ENCODE peak calls at places on chromosomes 5 and 9, in nine cellular contexts. One of them, this sample, is unnamed. For H3K27me3, the result is how much of the 10 kb centered on the place peaks cover.

GRCh38 chr5:143546394-143546793 is 142.9 kb upstream of the NR3C1 start:
- DNase-seq in fibroblast of lung: no peak
- DNase-seq in psoas muscle: no peak
- DNase-seq in iPS DF 6.9: no peak
- DNase-seq in tibial nerve: no peak
- DNase-seq in AG04450: no peak
- DNase-seq in right lobe of liver: no peak
- DNase-seq in left ventricle myocardium inferior: no peak
- DNase-seq in CD4-positive, CD25-positive, alpha-beta regulatory T cell: no peak
- DNase-seq in this sample: no peak

GRCh38 chr5:135869935-135870334 is 25.7 kb downstream of the IL9 start:
- DNase-seq in tibial nerve: no peak
- DNase-seq in iPS DF 6.9: no peak
- DNase-seq in left ventricle myocardium inferior: no peak
- DNase-seq in AG04450: no peak
- DNase-seq in fibroblast of lung: no peak
- DNase-seq in right lobe of liver: no peak
- DNase-seq in CD4-positive, CD25-positive, alpha-beta regulatory T cell: no peak
- DNase-seq in psoas muscle: no peak
- DNase-seq in this sample: no peak

GRCh38 chr9:32384002-32384363 is 460 bp upstream of the ACO1 start:
- DNase-seq in tibial nerve: no peak
- DNase-seq in psoas muscle: no peak
- DNase-seq in left ventricle myocardium inferior: no peak
- DNase-seq in right lobe of liver: no peak
- DNase-seq in AG04450: no peak
- DNase-seq in CD4-positive, CD25-positive, alpha-beta regulatory T cell: peak
- DNase-seq in iPS DF 6.9: no peak
- DNase-seq in fibroblast of lung: no peak
- DNase-seq in this sample: no peak

GRCh38 chr5:138467711-138468132 is 2.4 kb downstream of the EGR1 start:
- DNase-seq in right lobe of liver: no peak
- DNase-seq in fibroblast of lung: no peak
- DNase-seq in CD4-positive, CD25-positive, alpha-beta regulatory T cell: no peak
- DNase-seq in iPS DF 6.9: no peak
- DNase-seq in left ventricle myocardium inferior: no peak
- DNase-seq in psoas muscle: no peak
- DNase-seq in tibial nerve: no peak
- DNase-seq in AG04450: peak
- DNase-seq in this sample: peak

GRCh38 chr9:129497064-129497836 is 123.7 kb downstream of the C9orf50 start:
- DNase-seq in fibroblast of lung: peak
- DNase-seq in CD4-positive, CD25-positive, alpha-beta regulatory T cell: no peak
- DNase-seq in psoas muscle: peak
- DNase-seq in right lobe of liver: no peak
- DNase-seq in AG04450: no peak
- DNase-seq in tibial nerve: no peak
- DNase-seq in left ventricle myocardium inferior: peak
- DNase-seq in iPS DF 6.9: no peak
- DNase-seq in this sample: no peak

GRCh38 chr5:113255579-113256210 is 179.1 kb downstream of the TSSK1B start:
- DNase-seq in CD4-positive, CD25-positive, alpha-beta regulatory T cell: no peak
- DNase-seq in iPS DF 6.9: no peak
- DNase-seq in tibial nerve: no peak
- DNase-seq in left ventricle myocardium inferior: no peak
- DNase-seq in psoas muscle: no peak
- DNase-seq in fibroblast of lung: no peak
- DNase-seq in right lobe of liver: no peak
- DNase-seq in AG04450: no peak
- DNase-seq in this sample: no peak

GRCh38 chr9:112338561-112338960 is 5.1 kb upstream of the PTBP3 start:
- DNase-seq in CD4-positive, CD25-positive, alpha-beta regulatory T cell: no peak
- DNase-seq in iPS DF 6.9: no peak
- DNase-seq in tibial nerve: no peak
- DNase-seq in right lobe of liver: no peak
- DNase-seq in left ventricle myocardium inferior: no peak
- DNase-seq in fibroblast of lung: peak
- DNase-seq in psoas muscle: no peak
- DNase-seq in AG04450: no peak
- DNase-seq in this sample: no peak

GRCh38 chr9:88280816-88281382 is 107.3 kb upstream of the SPIN1 start:
- DNase-seq in iPS DF 6.9: no peak
- DNase-seq in CD4-positive, CD25-positive, alpha-beta regulatory T cell: no peak
- DNase-seq in psoas muscle: no peak
- DNase-seq in left ventricle myocardium inferior: no peak
- DNase-seq in tibial nerve: no peak
- DNase-seq in fibroblast of lung: peak
- DNase-seq in AG04450: no peak
- DNase-seq in right lobe of liver: no peak
- DNase-seq in this sample: no peak

GRCh38 chr5:600551-601541 is 11.3 kb upstream of the CEP72 start:
- DNase-seq in iPS DF 6.9: no peak
- DNase-seq in fibroblast of lung: no peak
- DNase-seq in CD4-positive, CD25-positive, alpha-beta regulatory T cell: no peak
- DNase-seq in left ventricle myocardium inferior: no peak
- DNase-seq in right lobe of liver: peak
- DNase-seq in psoas muscle: no peak
- DNase-seq in AG04450: no peak
- DNase-seq in tibial nerve: no peak
- DNase-seq in this sample: no peak

GRCh38 chr5:595285-595684 is 16.9 kb upstream of the CEP72 start:
- DNase-seq in tibial nerve: no peak
- DNase-seq in left ventricle myocardium inferior: no peak
- DNase-seq in fibroblast of lung: no peak
- DNase-seq in right lobe of liver: no peak
- DNase-seq in psoas muscle: no peak
- DNase-seq in AG04450: no peak
- DNase-seq in iPS DF 6.9: no peak
- DNase-seq in CD4-positive, CD25-positive, alpha-beta regulatory T cell: no peak
- DNase-seq in this sample: no peak

GRCh38 chr5:594241-594860 is 17.8 kb upstream of the CEP72 start:
- DNase-seq in tibial nerve: no peak
- DNase-seq in fibroblast of lung: no peak
- DNase-seq in left ventricle myocardium inferior: no peak
- DNase-seq in AG04450: no peak
- DNase-seq in CD4-positive, CD25-positive, alpha-beta regulatory T cell: no peak
- DNase-seq in iPS DF 6.9: no peak
- DNase-seq in psoas muscle: no peak
- DNase-seq in right lobe of liver: no peak
- DNase-seq in this sample: no peak

GRCh38 chr5:598564-598890 is 13.6 kb upstream of the CEP72 start:
- DNase-seq in psoas muscle: no peak
- DNase-seq in right lobe of liver: peak
- DNase-seq in fibroblast of lung: no peak
- DNase-seq in left ventricle myocardium inferior: no peak
- DNase-seq in iPS DF 6.9: no peak
- DNase-seq in tibial nerve: no peak
- DNase-seq in AG04450: no peak
- DNase-seq in CD4-positive, CD25-positive, alpha-beta regulatory T cell: no peak
- DNase-seq in this sample: no peak

DNA sequence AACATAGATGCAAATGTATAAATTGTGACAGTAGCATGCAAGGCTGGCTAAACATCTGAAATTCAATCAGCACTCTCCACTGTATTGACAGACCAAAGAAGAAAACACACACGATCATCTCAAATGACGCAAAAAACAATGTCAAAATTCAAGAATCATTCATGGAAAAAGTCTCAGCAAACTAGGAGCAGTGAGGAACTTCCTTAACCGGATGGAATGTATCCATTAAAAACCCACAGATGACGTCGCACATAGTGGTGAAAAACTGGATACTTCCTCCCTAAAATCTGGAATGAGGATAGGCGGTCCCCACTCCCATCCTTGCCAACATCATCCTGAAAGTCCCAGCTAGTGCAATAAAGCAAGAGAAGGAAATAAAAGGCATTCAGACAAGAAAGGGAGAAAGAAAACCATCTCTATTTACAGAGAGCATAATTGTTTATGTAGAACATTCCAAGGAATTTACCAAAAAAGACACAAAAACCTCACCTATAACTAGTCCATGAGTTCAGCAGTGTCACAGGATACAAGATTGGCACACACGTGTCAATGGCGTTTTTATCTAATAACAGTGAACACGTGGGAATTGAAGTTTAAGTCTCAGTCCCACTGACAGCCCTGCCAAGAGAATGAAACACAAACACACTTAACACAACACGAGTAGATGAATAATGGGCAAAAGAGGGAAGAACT is 14.1 kb upstream of the CEP72 start:
- DNase-seq in AG04450: no peak
- DNase-seq in CD4-positive, CD25-positive, alpha-beta regulatory T cell: no peak
- DNase-seq in iPS DF 6.9: no peak
- DNase-seq in right lobe of liver: no peak
- DNase-seq in fibroblast of lung: no peak
- DNase-seq in psoas muscle: no peak
- DNase-seq in left ventricle myocardium inferior: no peak
- DNase-seq in tibial nerve: no peak
- DNase-seq in this sample: no peak
- H3K27me3 ChIP-seq in AG04450: under half
- H3K27me3 ChIP-seq in CD4-positive, CD25-positive, alpha-beta regulatory T cell: under half
- H3K27me3 ChIP-seq in iPS DF 6.9: under half
- H3K27me3 ChIP-seq in right lobe of liver: under half
- H3K27me3 ChIP-seq in fibroblast of lung: under half
- H3K27me3 ChIP-seq in psoas muscle: under half
- H3K27me3 ChIP-seq in left ventricle myocardium inferior: half or more
- H3K27me3 ChIP-seq in tibial nerve: under half
- H3K27me3 ChIP-seq in this sample: under half

GRCh38 chr9:125749951-125750655 is 2.9 kb downstream of the PBX3 start:
- DNase-seq in iPS DF 6.9: no peak
- DNase-seq in tibial nerve: no peak
- DNase-seq in left ventricle myocardium inferior: no peak
- DNase-seq in psoas muscle: no peak
- DNase-seq in CD4-positive, CD25-positive, alpha-beta regulatory T cell: no peak
- DNase-seq in fibroblast of lung: peak
- DNase-seq in right lobe of liver: no peak
- DNase-seq in AG04450: peak
- DNase-seq in this sample: no peak

GRCh38 chr9:125747765-125748510 is 765 bp downstream of the PBX3 start:
- DNase-seq in CD4-positive, CD25-positive, alpha-beta regulatory T cell: peak
- DNase-seq in iPS DF 6.9: no peak
- DNase-seq in tibial nerve: no peak
- DNase-seq in right lobe of liver: peak
- DNase-seq in AG04450: no peak
- DNase-seq in fibroblast of lung: no peak
- DNase-seq in psoas muscle: peak
- DNase-seq in left ventricle myocardium inferior: peak
- DNase-seq in this sample: peak

GRCh38 chr9:125748511-125749099 is 1.4 kb downstream of the PBX3 start:
- DNase-seq in left ventricle myocardium inferior: no peak
- DNase-seq in iPS DF 6.9: no peak
- DNase-seq in AG04450: no peak
- DNase-seq in fibroblast of lung: no peak
- DNase-seq in right lobe of liver: no peak
- DNase-seq in CD4-positive, CD25-positive, alpha-beta regulatory T cell: no peak
- DNase-seq in psoas muscle: peak
- DNase-seq in tibial nerve: no peak
- DNase-seq in this sample: no peak

GRCh38 chr9:125750656-125751035 is 3.5 kb downstream of the PBX3 start:
- DNase-seq in right lobe of liver: no peak
- DNase-seq in CD4-positive, CD25-positive, alpha-beta regulatory T cell: no peak
- DNase-seq in AG04450: no peak
- DNase-seq in psoas muscle: no peak
- DNase-seq in iPS DF 6.9: no peak
- DNase-seq in fibroblast of lung: peak
- DNase-seq in left ventricle myocardium inferior: no peak
- DNase-seq in tibial nerve: no peak
- DNase-seq in this sample: no peak

DNA sequence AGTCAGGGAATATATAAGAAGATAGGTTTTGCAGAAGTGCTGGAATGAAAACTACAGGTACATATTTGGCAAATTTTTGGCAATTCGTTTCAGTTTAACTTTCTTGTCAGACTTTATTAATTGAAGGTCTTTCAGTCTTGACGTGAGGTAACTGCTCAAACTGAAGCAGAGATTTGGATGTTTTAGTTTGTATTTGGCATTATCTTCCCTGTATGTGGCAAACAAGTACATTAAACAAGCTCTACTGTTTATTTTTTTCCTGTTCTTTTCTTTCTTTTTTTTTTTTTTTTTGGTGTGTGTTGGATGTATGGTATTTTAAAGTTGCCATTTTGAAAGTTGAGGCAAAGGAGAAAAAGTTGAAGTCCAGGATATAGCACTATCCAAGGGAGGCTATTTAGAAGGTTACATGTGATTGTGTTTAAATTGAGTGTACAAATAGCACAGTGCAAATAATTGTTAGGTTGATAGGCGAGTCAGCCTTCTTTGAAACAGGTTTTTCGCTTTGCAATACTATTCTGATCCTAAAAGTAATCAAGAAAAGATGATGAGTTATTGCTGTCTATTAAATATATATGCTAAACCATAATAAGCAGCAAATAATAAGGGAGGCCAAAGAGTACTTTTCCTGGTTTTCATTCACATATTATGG is 2.2 kb downstream of the PBX3 start:
- DNase-seq in psoas muscle: no peak
- DNase-seq in AG04450: no peak
- DNase-seq in iPS DF 6.9: no peak
- DNase-seq in left ventricle myocardium inferior: no peak
- DNase-seq in right lobe of liver: no peak
- DNase-seq in CD4-positive, CD25-positive, alpha-beta regulatory T cell: no peak
- DNase-seq in tibial nerve: no peak
- DNase-seq in fibroblast of lung: no peak
- DNase-seq in this sample: no peak
- H3K4me3 ChIP-seq in psoas muscle: peak
- H3K4me3 ChIP-seq in AG04450: peak
- H3K4me3 ChIP-seq in iPS DF 6.9: no peak
- H3K4me3 ChIP-seq in left ventricle myocardium inferior: peak
- H3K4me3 ChIP-seq in right lobe of liver: peak
- H3K4me3 ChIP-seq in CD4-positive, CD25-positive, alpha-beta regulatory T cell: peak
- H3K4me3 ChIP-seq in tibial nerve: peak
- H3K4me3 ChIP-seq in fibroblast of lung: peak
- H3K4me3 ChIP-seq in this sample: peak

DNA sequence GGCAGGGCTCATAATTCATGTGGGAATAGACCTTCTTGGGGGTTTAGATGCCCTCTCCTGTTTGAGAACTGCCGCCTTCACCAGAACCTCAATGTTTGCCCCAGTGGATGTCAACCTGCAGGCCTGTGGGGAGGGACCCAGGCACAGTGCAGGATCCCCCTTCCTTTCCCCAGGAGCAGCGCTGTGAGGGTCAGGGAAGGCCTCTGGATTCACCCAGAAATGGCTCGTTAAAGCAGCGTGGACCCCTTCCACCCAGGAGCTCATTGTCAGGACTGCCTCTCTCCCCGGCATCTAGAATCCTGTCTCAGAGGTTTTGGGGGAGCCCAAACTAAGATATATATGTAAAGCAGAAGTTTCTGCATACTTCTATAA is 188.3 kb downstream of the GADD45G start:
- DNase-seq in CD4-positive, CD25-positive, alpha-beta regulatory T cell: no peak
- DNase-seq in left ventricle myocardium inferior: no peak
- DNase-seq in iPS DF 6.9: no peak
- DNase-seq in fibroblast of lung: no peak
- DNase-seq in tibial nerve: no peak
- DNase-seq in psoas muscle: peak
- DNase-seq in right lobe of liver: no peak
- DNase-seq in AG04450: no peak
- DNase-seq in this sample: peak
- H3K27me3 ChIP-seq in CD4-positive, CD25-positive, alpha-beta regulatory T cell: under half
- H3K27me3 ChIP-seq in left ventricle myocardium inferior: under half
- H3K27me3 ChIP-seq in iPS DF 6.9: under half
- H3K27me3 ChIP-seq in fibroblast of lung: under half
- H3K27me3 ChIP-seq in tibial nerve: under half
- H3K27me3 ChIP-seq in psoas muscle: under half
- H3K27me3 ChIP-seq in right lobe of liver: under half
- H3K27me3 ChIP-seq in AG04450: under half
- H3K27me3 ChIP-seq in this sample: under half

DNA sequence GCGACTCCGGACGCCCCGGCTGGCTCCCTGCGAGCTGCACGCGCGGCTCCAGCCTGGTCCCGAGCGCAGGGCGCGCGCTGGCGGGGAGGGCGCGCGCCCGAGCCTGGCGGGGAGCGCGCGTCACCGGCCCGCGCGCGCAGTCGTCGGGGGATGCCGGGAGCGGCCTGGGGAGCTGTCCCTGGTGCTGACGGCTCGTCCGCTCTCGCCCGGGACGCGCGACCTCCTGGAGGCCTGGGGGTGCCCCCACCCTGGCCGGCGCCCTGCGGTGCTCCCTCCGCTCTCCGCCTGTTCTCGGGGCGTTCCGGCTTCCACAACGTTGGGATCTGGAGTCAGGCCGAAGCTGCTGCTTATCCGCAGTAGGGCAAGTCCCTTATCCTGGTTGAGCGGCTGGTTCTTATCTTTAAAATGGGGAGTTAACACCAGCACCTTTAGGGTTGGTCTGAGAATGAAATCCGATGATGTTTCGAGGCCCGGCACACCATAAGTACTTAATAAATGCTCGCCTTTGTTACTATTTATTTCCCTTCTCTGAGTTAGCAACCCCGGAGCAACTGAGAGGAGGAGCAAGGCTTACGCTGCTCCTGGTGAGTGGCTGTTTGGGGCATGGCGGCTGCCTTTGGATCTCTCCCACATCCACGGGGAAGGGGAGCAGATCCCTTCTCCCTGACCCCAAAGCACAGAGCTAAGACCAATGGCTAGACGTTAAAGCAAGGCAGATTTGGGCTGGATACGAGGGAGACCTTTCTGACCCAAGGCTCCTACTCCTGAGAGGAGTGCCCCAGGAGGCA is at the start of gene FAM163B:
- DNase-seq in left ventricle myocardium inferior: peak
- DNase-seq in right lobe of liver: peak
- DNase-seq in psoas muscle: peak
- DNase-seq in fibroblast of lung: peak
- DNase-seq in tibial nerve: no peak
- DNase-seq in CD4-positive, CD25-positive, alpha-beta regulatory T cell: peak
- DNase-seq in AG04450: no peak
- DNase-seq in iPS DF 6.9: no peak
- DNase-seq in this sample: peak
- H3K4me3 ChIP-seq in left ventricle myocardium inferior: peak
- H3K4me3 ChIP-seq in right lobe of liver: no peak
- H3K4me3 ChIP-seq in psoas muscle: no peak
- H3K4me3 ChIP-seq in fibroblast of lung: no peak
- H3K4me3 ChIP-seq in tibial nerve: peak
- H3K4me3 ChIP-seq in CD4-positive, CD25-positive, alpha-beta regulatory T cell: no peak
- H3K4me3 ChIP-seq in AG04450: no peak
- H3K4me3 ChIP-seq in iPS DF 6.9: peak
- H3K4me3 ChIP-seq in this sample: no peak

This sample was measured in lower lobe of right lung.